ENCODE peak calls at places on chromosome 16, in seven cellular contexts. One of them, this sample, is unnamed.

GRCh38 chr16:50227665-50228064 is 38.7 kb upstream of the ADCY7 start:
- DNase-seq in tibial nerve: no peak
- DNase-seq in skeletal muscle cell: no peak
- DNase-seq in fibroblast of pulmonary artery: no peak
- DNase-seq in PC-3: no peak
- DNase-seq in adrenal gland: no peak
- DNase-seq in CD8-positive, alpha-beta memory T cell: no peak
- DNase-seq in this sample: no peak

GRCh38 chr16:78871241-78871640 is 729.3 kb downstream of the MAF start:
- DNase-seq in tibial nerve: no peak
- DNase-seq in skeletal muscle cell: no peak
- DNase-seq in fibroblast of pulmonary artery: no peak
- DNase-seq in PC-3: no peak
- DNase-seq in adrenal gland: no peak
- DNase-seq in CD8-positive, alpha-beta memory T cell: no peak
- DNase-seq in this sample: no peak

GRCh38 chr16:10558746-10559641 is 21.4 kb downstream of the EMP2 start:
- DNase-seq in tibial nerve: peak; percentile 68
- DNase-seq in skeletal muscle cell: no peak
- DNase-seq in fibroblast of pulmonary artery: peak; percentile 43
- DNase-seq in PC-3: peak; percentile 62
- DNase-seq in adrenal gland: peak; percentile 83
- DNase-seq in CD8-positive, alpha-beta memory T cell: no peak
- DNase-seq in this sample: no peak

GRCh38 chr16:11100239-11100750 is 155.7 kb downstream of the SOCS1 start:
- DNase-seq in tibial nerve: peak; percentile 42
- DNase-seq in skeletal muscle cell: peak; percentile 93
- DNase-seq in fibroblast of pulmonary artery: peak; percentile 93
- DNase-seq in PC-3: peak; percentile 32
- DNase-seq in adrenal gland: no peak
- DNase-seq in CD8-positive, alpha-beta memory T cell: no peak
- DNase-seq in this sample: peak; percentile 99

GRCh38 chr16:14284930-14285541 is 213.9 kb downstream of the MRTFB start:
- DNase-seq in tibial nerve: no peak
- DNase-seq in skeletal muscle cell: peak; percentile 23
- DNase-seq in fibroblast of pulmonary artery: peak; percentile 73
- DNase-seq in PC-3: peak; percentile 60
- DNase-seq in adrenal gland: peak; percentile 86
- DNase-seq in CD8-positive, alpha-beta memory T cell: no peak
- DNase-seq in this sample: peak; percentile 82

GRCh38 chr16:84454611-84455010 is 49.8 kb downstream of the MEAK7 start:
- DNase-seq in tibial nerve: no peak
- DNase-seq in skeletal muscle cell: no peak
- DNase-seq in fibroblast of pulmonary artery: no peak
- DNase-seq in PC-3: no peak
- DNase-seq in adrenal gland: no peak
- DNase-seq in CD8-positive, alpha-beta memory T cell: no peak
- DNase-seq in this sample: no peak

GRCh38 chr16:46690281-46691178 is 1.1 kb downstream of the ORC6 start:
- DNase-seq in tibial nerve: no peak
- DNase-seq in skeletal muscle cell: no peak
- DNase-seq in fibroblast of pulmonary artery: peak; percentile 49
- DNase-seq in PC-3: peak; percentile 4
- DNase-seq in adrenal gland: no peak
- DNase-seq in CD8-positive, alpha-beta memory T cell: no peak
- DNase-seq in this sample: peak; percentile 67

GRCh38 chr16:14087590-14088154 is 16.6 kb downstream of the MRTFB start:
- DNase-seq in tibial nerve: no peak
- DNase-seq in skeletal muscle cell: no peak
- DNase-seq in fibroblast of pulmonary artery: no peak
- DNase-seq in PC-3: no peak
- DNase-seq in adrenal gland: no peak
- DNase-seq in CD8-positive, alpha-beta memory T cell: no peak
- DNase-seq in this sample: no peak

GRCh38 chr16:48430890-48431289 is 45.7 kb upstream of the SIAH1 start:
- DNase-seq in tibial nerve: no peak
- DNase-seq in skeletal muscle cell: no peak
- DNase-seq in fibroblast of pulmonary artery: no peak
- DNase-seq in PC-3: no peak
- DNase-seq in adrenal gland: no peak
- DNase-seq in CD8-positive, alpha-beta memory T cell: no peak
- DNase-seq in this sample: no peak

GRCh38 chr16:53558665-53559064 is 55.7 kb upstream of the AKTIP start:
- DNase-seq in tibial nerve: no peak
- DNase-seq in skeletal muscle cell: no peak
- DNase-seq in fibroblast of pulmonary artery: no peak
- DNase-seq in PC-3: no peak
- DNase-seq in adrenal gland: peak; percentile 27
- DNase-seq in CD8-positive, alpha-beta memory T cell: no peak
- DNase-seq in this sample: no peak

GRCh38 chr16:63187638-63188037 is 1151.4 kb upstream of the CDH8 start:
- DNase-seq in tibial nerve: no peak
- DNase-seq in skeletal muscle cell: no peak
- DNase-seq in fibroblast of pulmonary artery: no peak
- DNase-seq in PC-3: no peak
- DNase-seq in adrenal gland: no peak
- DNase-seq in CD8-positive, alpha-beta memory T cell: no peak
- DNase-seq in this sample: no peak

GRCh38 chr16:66469291-66469931 is 42.3 kb downstream of the BEAN1 start:
- DNase-seq in tibial nerve: no peak
- DNase-seq in skeletal muscle cell: no peak
- DNase-seq in fibroblast of pulmonary artery: no peak
- DNase-seq in PC-3: no peak
- DNase-seq in adrenal gland: no peak
- DNase-seq in CD8-positive, alpha-beta memory T cell: no peak
- DNase-seq in this sample: no peak

GRCh38 chr16:73095885-73096341 is 48.0 kb upstream of the ZFHX3 start:
- DNase-seq in tibial nerve: no peak
- DNase-seq in skeletal muscle cell: no peak
- DNase-seq in fibroblast of pulmonary artery: peak; percentile 28
- DNase-seq in PC-3: peak; percentile 3
- DNase-seq in adrenal gland: no peak
- DNase-seq in CD8-positive, alpha-beta memory T cell: no peak
- DNase-seq in this sample: peak; percentile 20

GRCh38 chr16:48353565-48354163 is 31.5 kb downstream of the SIAH1 start:
- DNase-seq in tibial nerve: no peak
- DNase-seq in skeletal muscle cell: no peak
- DNase-seq in fibroblast of pulmonary artery: peak; percentile 82
- DNase-seq in PC-3: peak; percentile 69
- DNase-seq in adrenal gland: peak; percentile 82
- DNase-seq in CD8-positive, alpha-beta memory T cell: peak; percentile 78
- DNase-seq in this sample: peak; percentile 90

GRCh38 chr16:90077757-90078593 is 844 bp upstream of the PRDM7 start:
- DNase-seq in tibial nerve: no peak
- DNase-seq in skeletal muscle cell: no peak
- DNase-seq in fibroblast of pulmonary artery: peak; percentile 46
- DNase-seq in PC-3: peak; percentile 4
- DNase-seq in adrenal gland: peak; percentile 67
- DNase-seq in CD8-positive, alpha-beta memory T cell: peak; percentile 59
- DNase-seq in this sample: peak; percentile 74

GRCh38 chr16:26015776-26016175 is 324.0 kb downstream of the HS3ST4 start:
- DNase-seq in tibial nerve: no peak
- DNase-seq in skeletal muscle cell: no peak
- DNase-seq in fibroblast of pulmonary artery: no peak
- DNase-seq in PC-3: no peak
- DNase-seq in adrenal gland: no peak
- DNase-seq in CD8-positive, alpha-beta memory T cell: no peak
- DNase-seq in this sample: no peak

DNA sequence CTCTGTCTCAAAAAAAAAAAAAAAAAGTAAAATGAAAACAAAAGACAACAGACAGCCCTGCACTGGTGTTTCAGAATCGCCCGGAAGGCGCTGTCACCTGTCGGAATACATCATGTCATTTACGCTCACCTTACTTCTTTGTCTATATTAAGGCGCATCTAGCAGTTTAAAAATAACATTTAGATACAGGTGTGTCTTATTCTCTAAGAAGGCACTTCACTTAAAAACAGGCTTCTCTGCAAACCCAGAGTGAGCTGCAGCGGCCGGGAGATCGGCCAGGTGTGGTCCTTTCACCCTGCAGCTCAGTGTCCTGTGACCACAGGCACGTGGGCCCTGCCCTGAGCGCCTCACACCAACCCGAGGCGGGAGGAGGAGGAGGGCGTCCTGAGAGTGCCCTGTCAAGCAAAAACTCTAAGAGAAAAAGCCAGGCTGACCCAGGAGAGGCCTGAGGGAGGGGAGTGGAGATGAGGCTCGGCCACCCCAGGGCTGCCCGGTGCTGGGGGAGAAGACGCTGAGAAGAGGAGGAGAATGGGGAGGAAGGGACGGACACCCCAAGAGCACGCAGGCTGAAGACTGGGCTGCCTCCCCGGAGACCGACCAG is 3.3 kb upstream of the LMF1 start:
- DNase-seq in tibial nerve: no peak
- DNase-seq in skeletal muscle cell: no peak
- DNase-seq in fibroblast of pulmonary artery: no peak
- DNase-seq in PC-3: no peak
- DNase-seq in adrenal gland: no peak
- DNase-seq in CD8-positive, alpha-beta memory T cell: no peak
- DNase-seq in this sample: no peak
- H3K4me3 ChIP-seq in tibial nerve: no peak overlapping the region
- H3K4me3 ChIP-seq in skeletal muscle cell: no peak overlapping the region
- H3K4me3 ChIP-seq in fibroblast of pulmonary artery: no peak overlapping the region
- H3K4me3 ChIP-seq in PC-3: no peak overlapping the region
- H3K4me3 ChIP-seq in adrenal gland: no peak overlapping the region
- H3K4me3 ChIP-seq in CD8-positive, alpha-beta memory T cell: no peak overlapping the region
- H3K4me3 ChIP-seq in this sample: no peak overlapping the region

GRCh38 chr16:593807-594206 is 3.9 kb downstream of the RAB40C start:
- DNase-seq in tibial nerve: no peak
- DNase-seq in skeletal muscle cell: no peak
- DNase-seq in fibroblast of pulmonary artery: no peak
- DNase-seq in PC-3: no peak
- DNase-seq in adrenal gland: no peak
- DNase-seq in CD8-positive, alpha-beta memory T cell: no peak
- DNase-seq in this sample: no peak

GRCh38 chr16:593406-593805 is 3.5 kb downstream of the RAB40C start:
- DNase-seq in tibial nerve: no peak
- DNase-seq in skeletal muscle cell: no peak
- DNase-seq in fibroblast of pulmonary artery: no peak
- DNase-seq in PC-3: peak; percentile 77
- DNase-seq in adrenal gland: no peak
- DNase-seq in CD8-positive, alpha-beta memory T cell: no peak
- DNase-seq in this sample: no peak

GRCh38 chr16:590875-591200 is 972 bp downstream of the RAB40C start:
- DNase-seq in tibial nerve: no peak
- DNase-seq in skeletal muscle cell: no peak
- DNase-seq in fibroblast of pulmonary artery: no peak
- DNase-seq in PC-3: no peak
- DNase-seq in adrenal gland: no peak
- DNase-seq in CD8-positive, alpha-beta memory T cell: no peak
- DNase-seq in this sample: no peak

GRCh38 chr16:591892-592517 is 2.1 kb downstream of the RAB40C start:
- DNase-seq in tibial nerve: no peak
- DNase-seq in skeletal muscle cell: no peak
- DNase-seq in fibroblast of pulmonary artery: no peak
- DNase-seq in PC-3: no peak
- DNase-seq in adrenal gland: no peak
- DNase-seq in CD8-positive, alpha-beta memory T cell: no peak
- DNase-seq in this sample: no peak

DNA sequence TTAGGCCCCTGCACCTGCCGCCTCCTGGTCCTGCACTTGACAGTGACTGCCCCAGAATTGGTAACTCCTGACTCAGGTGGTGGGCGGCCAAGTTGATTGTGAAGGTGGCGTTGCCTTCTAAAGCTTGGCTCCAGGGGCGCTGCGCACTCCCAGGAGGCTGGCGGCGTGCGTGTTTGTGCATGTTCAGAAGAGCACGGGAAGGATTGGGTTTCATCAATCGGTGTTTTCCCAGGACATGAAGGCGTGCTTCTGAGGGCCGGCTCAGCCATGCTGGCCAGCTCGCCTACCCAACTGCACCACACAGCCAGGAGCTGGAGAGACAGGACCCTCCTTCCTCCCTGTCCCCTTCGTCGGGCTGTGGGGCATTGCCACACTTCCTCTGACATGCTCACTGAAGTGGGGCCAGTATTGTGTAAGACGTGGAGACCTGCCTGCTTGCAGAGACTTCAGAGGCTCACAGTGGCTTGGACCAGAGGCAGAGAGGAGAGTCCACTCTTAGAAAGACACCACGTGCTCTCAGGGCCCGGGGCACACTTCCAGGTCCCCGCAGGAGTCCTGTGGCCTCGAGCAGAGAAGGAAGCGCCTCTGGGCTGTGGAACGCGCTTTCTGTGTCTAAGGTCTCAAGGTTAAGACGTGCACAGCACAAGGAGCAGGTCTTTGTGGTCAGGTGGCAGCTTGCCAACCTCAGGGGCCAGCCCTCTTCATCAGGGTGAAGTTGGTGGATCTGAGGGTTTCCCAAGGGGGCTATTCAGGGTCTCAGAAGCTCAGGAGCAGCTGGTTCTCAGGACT is 2.8 kb downstream of the RAB40C start:
- DNase-seq in tibial nerve: peak; percentile 45
- DNase-seq in skeletal muscle cell: no peak
- DNase-seq in fibroblast of pulmonary artery: peak; percentile 47
- DNase-seq in PC-3: no peak
- DNase-seq in adrenal gland: peak; percentile 74
- DNase-seq in CD8-positive, alpha-beta memory T cell: no peak
- DNase-seq in this sample: peak; percentile 83
- H3K4me3 ChIP-seq in tibial nerve: no peak overlapping the region
- H3K4me3 ChIP-seq in skeletal muscle cell: no peak overlapping the region
- H3K4me3 ChIP-seq in fibroblast of pulmonary artery: no peak overlapping the region
- H3K4me3 ChIP-seq in PC-3: no peak overlapping the region
- H3K4me3 ChIP-seq in adrenal gland: no peak overlapping the region
- H3K4me3 ChIP-seq in CD8-positive, alpha-beta memory T cell: no peak overlapping the region
- H3K4me3 ChIP-seq in this sample: no peak overlapping the region

GRCh38 chr16:67968440-67969285 is at the start of gene SLC12A4:
- DNase-seq in tibial nerve: peak; percentile 75
- DNase-seq in skeletal muscle cell: peak; percentile 40
- DNase-seq in fibroblast of pulmonary artery: peak; percentile 69
- DNase-seq in PC-3: peak; percentile 76
- DNase-seq in adrenal gland: peak; percentile 87
- DNase-seq in CD8-positive, alpha-beta memory T cell: peak; percentile 90
- DNase-seq in this sample: peak; percentile 69
- H3K4me3 ChIP-seq in tibial nerve: peak within 1 kb of the TSS; percentile 100
- H3K4me3 ChIP-seq in skeletal muscle cell: peak within 1 kb of the TSS; percentile 67
- H3K4me3 ChIP-seq in fibroblast of pulmonary artery: peak within 1 kb of the TSS; percentile 72
- H3K4me3 ChIP-seq in PC-3: peak within 1 kb of the TSS; percentile 94
- H3K4me3 ChIP-seq in adrenal gland: peak within 1 kb of the TSS; percentile 79
- H3K4me3 ChIP-seq in CD8-positive, alpha-beta memory T cell: peak within 1 kb of the TSS; percentile 81
- H3K4me3 ChIP-seq in this sample: peak within 1 kb of the TSS; percentile 84

DNA sequence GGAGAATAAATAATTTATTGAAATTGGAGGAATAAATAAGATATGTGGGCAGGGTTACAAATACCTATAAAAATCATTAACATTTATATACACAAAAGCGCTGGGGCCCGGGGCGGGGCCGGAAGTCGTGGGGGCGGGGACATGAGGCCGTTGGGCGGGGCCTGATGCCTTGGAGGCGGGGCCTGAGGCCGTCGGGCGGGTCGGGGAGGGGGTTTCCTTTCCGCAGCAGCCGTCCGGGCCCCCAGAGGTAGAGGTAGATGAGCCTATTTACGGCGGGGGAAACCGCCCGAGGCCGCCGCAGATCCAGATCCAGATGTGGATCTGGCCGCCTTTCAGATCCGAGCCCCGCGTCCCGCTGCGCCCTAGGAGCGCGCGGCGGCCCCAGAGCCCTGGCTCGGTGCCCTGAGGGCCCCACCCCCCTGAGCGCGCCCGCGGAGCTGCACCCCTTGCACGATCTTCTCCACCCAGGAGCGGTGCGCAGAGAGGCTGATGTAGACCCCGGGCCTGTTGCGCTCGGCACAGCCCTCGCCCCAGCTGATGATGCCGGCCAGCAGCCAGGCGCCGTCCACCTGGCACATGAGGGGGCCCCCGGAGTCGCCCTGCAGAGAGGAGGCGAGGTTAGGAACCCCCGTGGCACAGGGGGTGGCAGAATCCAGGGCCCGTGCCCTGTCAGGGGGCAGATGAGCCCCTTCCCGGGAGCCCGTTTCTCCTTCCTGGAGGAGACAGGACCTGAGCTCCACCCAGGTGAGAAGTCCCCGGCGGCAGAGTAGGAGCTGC is 5.1 kb downstream of the PRSS22 start:
- DNase-seq in tibial nerve: no peak
- DNase-seq in skeletal muscle cell: no peak
- DNase-seq in fibroblast of pulmonary artery: no peak
- DNase-seq in PC-3: no peak
- DNase-seq in adrenal gland: no peak
- DNase-seq in CD8-positive, alpha-beta memory T cell: no peak
- DNase-seq in this sample: no peak
- H3K4me3 ChIP-seq in tibial nerve: no peak overlapping the region
- H3K4me3 ChIP-seq in skeletal muscle cell: no peak overlapping the region
- H3K4me3 ChIP-seq in fibroblast of pulmonary artery: no peak overlapping the region
- H3K4me3 ChIP-seq in PC-3: no peak overlapping the region
- H3K4me3 ChIP-seq in adrenal gland: no peak overlapping the region
- H3K4me3 ChIP-seq in CD8-positive, alpha-beta memory T cell: no peak overlapping the region
- H3K4me3 ChIP-seq in this sample: no peak overlapping the region